ENCODE peak calls at places on chromosomes 3 and 15, in eight cellular contexts. One of them, this sample, is unnamed.

GRCh38 chr3:127172670-127173515 is 20.0 kb upstream of the PRR23E start:
- DNase-seq in lower lobe of right lung: no peak
- DNase-seq in HFF-Myc: peak
- DNase-seq in GM23338: peak
- DNase-seq in foreskin fibroblast: peak
- DNase-seq in esophagus muscularis mucosa: no peak
- DNase-seq in brain microvascular endothelial cell: peak
- DNase-seq in left lung: peak
- DNase-seq in this sample: no peak

GRCh38 chr3:62604301-62604700 is 231.0 kb upstream of the FEZF2 start:
- DNase-seq in GM23338: no peak
- DNase-seq in brain microvascular endothelial cell: peak
- DNase-seq in lower lobe of right lung: no peak
- DNase-seq in left lung: no peak
- DNase-seq in foreskin fibroblast: peak
- DNase-seq in esophagus muscularis mucosa: no peak
- DNase-seq in HFF-Myc: peak
- DNase-seq in this sample: no peak

GRCh38 chr3:851098-851790 is 241.6 kb upstream of the CNTN6 start:
- DNase-seq in brain microvascular endothelial cell: no peak
- DNase-seq in HFF-Myc: no peak
- DNase-seq in esophagus muscularis mucosa: no peak
- DNase-seq in lower lobe of right lung: no peak
- DNase-seq in left lung: no peak
- DNase-seq in foreskin fibroblast: no peak
- DNase-seq in GM23338: peak
- DNase-seq in this sample: no peak

GRCh38 chr15:62822228-62822627 is 220.3 kb upstream of the TPM1 start:
- DNase-seq in foreskin fibroblast: no peak
- DNase-seq in left lung: no peak
- DNase-seq in brain microvascular endothelial cell: no peak
- DNase-seq in GM23338: no peak
- DNase-seq in lower lobe of right lung: no peak
- DNase-seq in HFF-Myc: no peak
- DNase-seq in esophagus muscularis mucosa: no peak
- DNase-seq in this sample: no peak

GRCh38 chr3:183008799-183009198 is 28.5 kb upstream of the DCUN1D1 start:
- DNase-seq in HFF-Myc: no peak
- DNase-seq in brain microvascular endothelial cell: no peak
- DNase-seq in esophagus muscularis mucosa: no peak
- DNase-seq in lower lobe of right lung: no peak
- DNase-seq in foreskin fibroblast: no peak
- DNase-seq in GM23338: no peak
- DNase-seq in left lung: no peak
- DNase-seq in this sample: no peak

GRCh38 chr3:51955893-51956770 is 951 bp downstream of the GPR62 start:
- DNase-seq in HFF-Myc: no peak
- DNase-seq in lower lobe of right lung: no peak
- DNase-seq in esophagus muscularis mucosa: no peak
- DNase-seq in foreskin fibroblast: peak
- DNase-seq in left lung: peak
- DNase-seq in brain microvascular endothelial cell: no peak
- DNase-seq in GM23338: peak
- DNase-seq in this sample: peak

GRCh38 chr3:187165144-187165543 is 25.8 kb upstream of the RPL39L start:
- DNase-seq in lower lobe of right lung: no peak
- DNase-seq in foreskin fibroblast: peak
- DNase-seq in esophagus muscularis mucosa: no peak
- DNase-seq in GM23338: peak
- DNase-seq in brain microvascular endothelial cell: peak
- DNase-seq in left lung: no peak
- DNase-seq in HFF-Myc: peak
- DNase-seq in this sample: no peak

GRCh38 chr3:120713262-120713661 is 29.1 kb downstream of the RABL3 start:
- DNase-seq in brain microvascular endothelial cell: no peak
- DNase-seq in left lung: no peak
- DNase-seq in esophagus muscularis mucosa: no peak
- DNase-seq in HFF-Myc: no peak
- DNase-seq in foreskin fibroblast: no peak
- DNase-seq in GM23338: no peak
- DNase-seq in lower lobe of right lung: no peak
- DNase-seq in this sample: no peak

GRCh38 chr3:171606151-171606751 is 146.0 kb upstream of the TNIK start:
- DNase-seq in foreskin fibroblast: peak
- DNase-seq in esophagus muscularis mucosa: no peak
- DNase-seq in GM23338: no peak
- DNase-seq in left lung: no peak
- DNase-seq in lower lobe of right lung: no peak
- DNase-seq in brain microvascular endothelial cell: peak
- DNase-seq in HFF-Myc: no peak
- DNase-seq in this sample: no peak

GRCh38 chr15:53197426-53197839 is 407.3 kb upstream of the ONECUT1 start:
- DNase-seq in lower lobe of right lung: peak
- DNase-seq in left lung: peak
- DNase-seq in esophagus muscularis mucosa: no peak
- DNase-seq in brain microvascular endothelial cell: peak
- DNase-seq in HFF-Myc: no peak
- DNase-seq in GM23338: peak
- DNase-seq in foreskin fibroblast: peak
- DNase-seq in this sample: peak

GRCh38 chr15:67911727-67912126 is 71.9 kb upstream of the RNU6-1 start:
- DNase-seq in esophagus muscularis mucosa: no peak
- DNase-seq in lower lobe of right lung: no peak
- DNase-seq in left lung: no peak
- DNase-seq in foreskin fibroblast: no peak
- DNase-seq in GM23338: no peak
- DNase-seq in brain microvascular endothelial cell: no peak
- DNase-seq in HFF-Myc: no peak
- DNase-seq in this sample: no peak

GRCh38 chr3:79729096-79729495 is 38.7 kb downstream of the ROBO1 start:
- DNase-seq in foreskin fibroblast: no peak
- DNase-seq in esophagus muscularis mucosa: no peak
- DNase-seq in HFF-Myc: no peak
- DNase-seq in left lung: no peak
- DNase-seq in GM23338: no peak
- DNase-seq in lower lobe of right lung: no peak
- DNase-seq in brain microvascular endothelial cell: peak
- DNase-seq in this sample: no peak

GRCh38 chr15:90006217-90007088 is 5.3 kb downstream of the ZNF710 start:
- DNase-seq in foreskin fibroblast: no peak
- DNase-seq in lower lobe of right lung: no peak
- DNase-seq in brain microvascular endothelial cell: no peak
- DNase-seq in left lung: no peak
- DNase-seq in esophagus muscularis mucosa: no peak
- DNase-seq in HFF-Myc: no peak
- DNase-seq in GM23338: no peak
- DNase-seq in this sample: no peak

GRCh38 chr3:169026543-169027181 is 636.9 kb downstream of the MECOM start:
- DNase-seq in HFF-Myc: peak
- DNase-seq in GM23338: no peak
- DNase-seq in left lung: no peak
- DNase-seq in brain microvascular endothelial cell: peak
- DNase-seq in foreskin fibroblast: peak
- DNase-seq in esophagus muscularis mucosa: no peak
- DNase-seq in lower lobe of right lung: no peak
- DNase-seq in this sample: no peak

GRCh38 chr15:80977627-80978036 is 12.0 kb downstream of the MESD start:
- DNase-seq in lower lobe of right lung: peak
- DNase-seq in left lung: no peak
- DNase-seq in brain microvascular endothelial cell: peak
- DNase-seq in GM23338: peak
- DNase-seq in esophagus muscularis mucosa: no peak
- DNase-seq in HFF-Myc: no peak
- DNase-seq in foreskin fibroblast: peak
- DNase-seq in this sample: peak

GRCh38 chr3:13572926-13573623 is 24.1 kb downstream of the FBLN2 start:
- DNase-seq in HFF-Myc: no peak
- DNase-seq in left lung: peak
- DNase-seq in lower lobe of right lung: no peak
- DNase-seq in brain microvascular endothelial cell: no peak
- DNase-seq in esophagus muscularis mucosa: no peak
- DNase-seq in foreskin fibroblast: no peak
- DNase-seq in GM23338: no peak
- DNase-seq in this sample: peak

GRCh38 chr3:111863942-111864341 is 4.9 kb downstream of the PHLDB2 start:
- DNase-seq in GM23338: no peak
- DNase-seq in brain microvascular endothelial cell: no peak
- DNase-seq in foreskin fibroblast: no peak
- DNase-seq in left lung: no peak
- DNase-seq in HFF-Myc: no peak
- DNase-seq in esophagus muscularis mucosa: no peak
- DNase-seq in lower lobe of right lung: no peak
- DNase-seq in this sample: no peak
- H3K4me3 ChIP-seq in GM23338: no peak
- H3K4me3 ChIP-seq in brain microvascular endothelial cell: no peak
- H3K4me3 ChIP-seq in foreskin fibroblast: no peak
- H3K4me3 ChIP-seq in left lung: no peak
- H3K4me3 ChIP-seq in HFF-Myc: no peak
- H3K4me3 ChIP-seq in esophagus muscularis mucosa: no peak
- H3K4me3 ChIP-seq in lower lobe of right lung: no peak
- H3K4me3 ChIP-seq in this sample: peak

DNA sequence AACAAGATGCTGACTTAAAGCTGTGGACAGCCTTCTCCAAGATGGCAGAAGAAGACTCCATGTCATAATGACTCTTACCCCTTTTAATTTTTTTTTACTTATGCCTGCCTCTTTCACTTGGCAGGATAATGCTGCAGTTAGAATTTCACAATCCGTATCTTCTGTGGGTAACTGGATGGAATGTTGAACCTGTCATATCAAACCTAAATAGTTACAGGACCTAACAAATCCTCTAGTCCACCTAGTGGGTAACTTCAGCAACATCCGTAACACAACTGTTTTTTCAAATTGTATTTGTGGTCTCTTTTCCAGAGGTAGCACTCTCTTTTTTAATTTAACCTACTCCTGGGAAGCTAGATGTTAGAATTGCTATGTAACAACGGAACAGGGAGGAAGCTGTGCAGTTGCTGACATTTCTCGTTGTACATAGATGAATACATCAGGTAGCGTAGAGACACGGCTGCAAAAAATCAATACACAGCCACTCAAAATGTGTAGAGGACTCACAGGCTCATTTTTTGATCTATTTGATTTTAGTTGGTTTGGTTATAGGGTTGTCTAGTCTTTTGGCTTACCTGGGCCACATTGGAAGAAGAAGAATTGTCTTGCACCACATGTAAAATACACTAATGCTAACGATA is 43.9 kb upstream of the TRPM1 start:
- DNase-seq in esophagus muscularis mucosa: peak
- DNase-seq in lower lobe of right lung: no peak
- DNase-seq in foreskin fibroblast: peak
- DNase-seq in HFF-Myc: no peak
- DNase-seq in left lung: no peak
- DNase-seq in GM23338: no peak
- DNase-seq in brain microvascular endothelial cell: no peak
- DNase-seq in this sample: no peak
- TF ChIP-seq CTCF in esophagus muscularis mucosa: no peak
- TF ChIP-seq CTCF in lower lobe of right lung: no peak
- TF ChIP-seq CTCF in foreskin fibroblast: peak
- TF ChIP-seq CTCF in HFF-Myc: no peak
- TF ChIP-seq CTCF in left lung: no peak
- TF ChIP-seq CTCF in GM23338: peak
- TF ChIP-seq CTCF in brain microvascular endothelial cell: no peak
- TF ChIP-seq CTCF in this sample: no peak

DNA sequence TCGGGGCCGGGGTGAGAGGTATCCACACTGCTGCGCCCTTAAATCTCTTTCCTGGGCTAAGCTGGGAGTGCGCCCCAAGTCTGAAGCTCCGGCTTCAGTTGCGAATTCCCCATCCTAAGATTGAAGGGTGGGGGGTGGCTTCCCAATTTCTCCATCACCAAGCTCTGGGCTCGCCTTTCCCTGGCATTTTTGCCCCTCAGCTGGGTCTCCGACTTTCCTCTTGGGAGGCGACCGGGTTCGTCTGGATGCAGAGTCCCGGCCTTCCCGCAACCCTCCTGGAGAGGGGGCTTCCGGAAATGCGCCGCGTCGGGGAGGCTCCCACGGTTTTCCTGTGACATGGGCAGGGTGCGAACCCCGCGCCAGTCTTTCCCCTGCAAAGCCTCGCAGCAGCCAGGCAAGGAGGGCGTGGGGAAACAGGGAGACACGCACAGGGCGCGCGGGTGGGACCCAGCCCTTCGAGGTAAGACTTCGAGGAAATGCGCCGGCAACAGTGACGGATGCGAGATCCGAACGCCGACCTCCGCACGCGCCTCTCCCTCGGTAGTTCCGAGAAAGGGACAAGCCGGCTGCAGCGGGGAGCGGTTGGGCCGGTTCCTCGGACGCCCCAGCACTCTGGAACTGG is 426 bp upstream of the HCN4 start:
- DNase-seq in lower lobe of right lung: no peak
- DNase-seq in brain microvascular endothelial cell: no peak
- DNase-seq in left lung: no peak
- DNase-seq in HFF-Myc: no peak
- DNase-seq in esophagus muscularis mucosa: no peak
- DNase-seq in GM23338: peak
- DNase-seq in foreskin fibroblast: no peak
- DNase-seq in this sample: no peak
- H3K4me3 ChIP-seq in lower lobe of right lung: peak
- H3K4me3 ChIP-seq in brain microvascular endothelial cell: no peak
- H3K4me3 ChIP-seq in left lung: no peak
- H3K4me3 ChIP-seq in HFF-Myc: no peak
- H3K4me3 ChIP-seq in esophagus muscularis mucosa: peak
- H3K4me3 ChIP-seq in GM23338: peak
- H3K4me3 ChIP-seq in foreskin fibroblast: no peak
- H3K4me3 ChIP-seq in this sample: peak

DNA sequence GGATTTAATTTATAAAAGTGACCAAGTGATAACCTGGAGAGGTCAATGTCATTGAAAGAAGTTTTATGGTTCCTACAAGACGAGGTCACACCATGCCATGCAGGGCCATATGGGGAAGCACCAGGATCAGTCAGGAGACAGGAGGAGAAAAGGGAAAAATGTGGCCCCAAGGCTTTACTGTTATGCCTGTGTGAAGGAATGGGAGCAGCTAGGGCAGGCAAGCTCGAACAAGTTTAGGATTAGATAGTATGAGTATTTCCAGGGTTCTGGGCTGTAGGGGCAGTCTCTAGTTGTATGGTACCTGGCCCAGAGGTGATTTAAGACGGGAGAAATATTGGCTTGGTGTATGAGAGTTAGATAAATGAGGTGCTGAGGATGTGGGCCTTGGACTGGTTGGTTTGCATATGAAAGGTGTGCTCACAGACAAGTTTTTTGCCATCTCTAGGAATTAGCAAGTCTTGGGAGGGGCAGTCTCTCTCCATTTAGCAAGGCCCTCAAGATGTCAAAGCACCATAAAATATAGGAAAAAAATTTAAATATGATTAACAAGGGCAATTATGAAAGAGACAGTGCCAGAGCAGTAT is 36.3 kb upstream of the DCLK3 start:
- DNase-seq in brain microvascular endothelial cell: no peak
- DNase-seq in foreskin fibroblast: no peak
- DNase-seq in esophagus muscularis mucosa: peak
- DNase-seq in left lung: no peak
- DNase-seq in GM23338: no peak
- DNase-seq in lower lobe of right lung: no peak
- DNase-seq in HFF-Myc: no peak
- DNase-seq in this sample: no peak
- TF ChIP-seq CTCF in brain microvascular endothelial cell: no peak
- TF ChIP-seq CTCF in foreskin fibroblast: no peak
- TF ChIP-seq CTCF in esophagus muscularis mucosa: no peak
- TF ChIP-seq CTCF in left lung: no peak
- TF ChIP-seq CTCF in GM23338: no peak
- TF ChIP-seq CTCF in lower lobe of right lung: no peak
- TF ChIP-seq CTCF in HFF-Myc: no peak
- TF ChIP-seq CTCF in this sample: no peak